ENCODE peak calls at places on chromosomes 2 and 18, in five cellular contexts. One of them, this sample, is unnamed.

GRCh38 chr18:1593091-1593490 is 688.4 kb downstream of the ADCYAP1 start:
- DNase-seq in posterior cingulate gyrus: no peak
- DNase-seq in mucosa of gallbladder: no peak
- DNase-seq in NCI-H2029 treated with DMSO at 0.1 percent for 48 hours: no peak
- DNase-seq in stimulated activated naive B cell treated with anti-CD40 and anti-IgM and Interleukin-4, amounts not matched to agents 10 μg/mL and 1 μg/mL and 100 μg/mL, for 72 hours: no peak
- DNase-seq in this sample: no peak

GRCh38 chr2:226725096-226725495 is 74.5 kb downstream of the IRS1 start:
- DNase-seq in posterior cingulate gyrus: no peak
- DNase-seq in mucosa of gallbladder: no peak
- DNase-seq in NCI-H2029 treated with DMSO at 0.1 percent for 48 hours: no peak
- DNase-seq in stimulated activated naive B cell treated with anti-CD40 and anti-IgM and Interleukin-4, amounts not matched to agents 10 μg/mL and 1 μg/mL and 100 μg/mL, for 72 hours: no peak
- DNase-seq in this sample: no peak

GRCh38 chr18:44733069-44733753 is 52.5 kb downstream of the SETBP1 start:
- DNase-seq in posterior cingulate gyrus: no peak
- DNase-seq in mucosa of gallbladder: no peak
- DNase-seq in NCI-H2029 treated with DMSO at 0.1 percent for 48 hours: no peak
- DNase-seq in stimulated activated naive B cell treated with anti-CD40 and anti-IgM and Interleukin-4, amounts not matched to agents 10 μg/mL and 1 μg/mL and 100 μg/mL, for 72 hours: no peak
- DNase-seq in this sample: no peak

GRCh38 chr2:100482741-100483140 is 12.5 kb downstream of the NMS start:
- DNase-seq in posterior cingulate gyrus: peak; percentile 25
- DNase-seq in mucosa of gallbladder: no peak
- DNase-seq in NCI-H2029 treated with DMSO at 0.1 percent for 48 hours: no peak
- DNase-seq in stimulated activated naive B cell treated with anti-CD40 and anti-IgM and Interleukin-4, amounts not matched to agents 10 μg/mL and 1 μg/mL and 100 μg/mL, for 72 hours: no peak
- DNase-seq in this sample: no peak

GRCh38 chr2:201952212-201952611 is 81.4 kb upstream of the FZD7 start:
- DNase-seq in posterior cingulate gyrus: no peak
- DNase-seq in mucosa of gallbladder: no peak
- DNase-seq in NCI-H2029 treated with DMSO at 0.1 percent for 48 hours: no peak
- DNase-seq in stimulated activated naive B cell treated with anti-CD40 and anti-IgM and Interleukin-4, amounts not matched to agents 10 μg/mL and 1 μg/mL and 100 μg/mL, for 72 hours: no peak
- DNase-seq in this sample: no peak

GRCh38 chr2:69797836-69798465 is 31.5 kb upstream of the GMCL1 start:
- DNase-seq in posterior cingulate gyrus: no peak
- DNase-seq in mucosa of gallbladder: no peak
- DNase-seq in NCI-H2029 treated with DMSO at 0.1 percent for 48 hours: no peak
- DNase-seq in stimulated activated naive B cell treated with anti-CD40 and anti-IgM and Interleukin-4, amounts not matched to agents 10 μg/mL and 1 μg/mL and 100 μg/mL, for 72 hours: no peak
- DNase-seq in this sample: no peak

GRCh38 chr2:10012963-10013461 is 30.3 kb upstream of the KLF11 start:
- DNase-seq in posterior cingulate gyrus: no peak
- DNase-seq in mucosa of gallbladder: no peak
- DNase-seq in NCI-H2029 treated with DMSO at 0.1 percent for 48 hours: no peak
- DNase-seq in stimulated activated naive B cell treated with anti-CD40 and anti-IgM and Interleukin-4, amounts not matched to agents 10 μg/mL and 1 μg/mL and 100 μg/mL, for 72 hours: no peak
- DNase-seq in this sample: no peak

GRCh38 chr2:101998556-101999121 is 6.9 kb downstream of the IL1R2 start:
- DNase-seq in posterior cingulate gyrus: no peak
- DNase-seq in mucosa of gallbladder: no peak
- DNase-seq in NCI-H2029 treated with DMSO at 0.1 percent for 48 hours: no peak
- DNase-seq in stimulated activated naive B cell treated with anti-CD40 and anti-IgM and Interleukin-4, amounts not matched to agents 10 μg/mL and 1 μg/mL and 100 μg/mL, for 72 hours: no peak
- DNase-seq in this sample: no peak

GRCh38 chr2:22703286-22703925 is 681.6 kb upstream of the KLHL29 start:
- DNase-seq in posterior cingulate gyrus: no peak
- DNase-seq in mucosa of gallbladder: no peak
- DNase-seq in NCI-H2029 treated with DMSO at 0.1 percent for 48 hours: no peak
- DNase-seq in stimulated activated naive B cell treated with anti-CD40 and anti-IgM and Interleukin-4, amounts not matched to agents 10 μg/mL and 1 μg/mL and 100 μg/mL, for 72 hours: no peak
- DNase-seq in this sample: no peak

GRCh38 chr18:7152485-7152884 is 34.9 kb upstream of the LAMA1 start:
- DNase-seq in posterior cingulate gyrus: no peak
- DNase-seq in mucosa of gallbladder: no peak
- DNase-seq in NCI-H2029 treated with DMSO at 0.1 percent for 48 hours: no peak
- DNase-seq in stimulated activated naive B cell treated with anti-CD40 and anti-IgM and Interleukin-4, amounts not matched to agents 10 μg/mL and 1 μg/mL and 100 μg/mL, for 72 hours: no peak
- DNase-seq in this sample: no peak

GRCh38 chr18:38944446-38945024 is 1378.9 kb upstream of the CELF4 start:
- DNase-seq in posterior cingulate gyrus: no peak
- DNase-seq in mucosa of gallbladder: no peak
- DNase-seq in NCI-H2029 treated with DMSO at 0.1 percent for 48 hours: no peak
- DNase-seq in stimulated activated naive B cell treated with anti-CD40 and anti-IgM and Interleukin-4, amounts not matched to agents 10 μg/mL and 1 μg/mL and 100 μg/mL, for 72 hours: no peak
- DNase-seq in this sample: no peak

GRCh38 chr2:188798159-188798558 is 176.0 kb upstream of the COL3A1 start:
- DNase-seq in posterior cingulate gyrus: no peak
- DNase-seq in mucosa of gallbladder: no peak
- DNase-seq in NCI-H2029 treated with DMSO at 0.1 percent for 48 hours: no peak
- DNase-seq in stimulated activated naive B cell treated with anti-CD40 and anti-IgM and Interleukin-4, amounts not matched to agents 10 μg/mL and 1 μg/mL and 100 μg/mL, for 72 hours: no peak
- DNase-seq in this sample: no peak

GRCh38 chr2:234674781-234675201 is 177.9 kb upstream of the ARL4C start:
- DNase-seq in posterior cingulate gyrus: no peak
- DNase-seq in mucosa of gallbladder: no peak
- DNase-seq in NCI-H2029 treated with DMSO at 0.1 percent for 48 hours: no peak
- DNase-seq in stimulated activated naive B cell treated with anti-CD40 and anti-IgM and Interleukin-4, amounts not matched to agents 10 μg/mL and 1 μg/mL and 100 μg/mL, for 72 hours: no peak
- DNase-seq in this sample: no peak

GRCh38 chr18:47050468-47050867 is 15.0 kb upstream of the ELOA2 start:
- DNase-seq in posterior cingulate gyrus: peak; percentile 26
- DNase-seq in mucosa of gallbladder: no peak
- DNase-seq in NCI-H2029 treated with DMSO at 0.1 percent for 48 hours: no peak
- DNase-seq in stimulated activated naive B cell treated with anti-CD40 and anti-IgM and Interleukin-4, amounts not matched to agents 10 μg/mL and 1 μg/mL and 100 μg/mL, for 72 hours: no peak
- DNase-seq in this sample: no peak

GRCh38 chr2:239868556-239869181 is 156.5 kb downstream of the NDUFA10 start:
- DNase-seq in posterior cingulate gyrus: no peak
- DNase-seq in mucosa of gallbladder: no peak
- DNase-seq in NCI-H2029 treated with DMSO at 0.1 percent for 48 hours: no peak
- DNase-seq in stimulated activated naive B cell treated with anti-CD40 and anti-IgM and Interleukin-4, amounts not matched to agents 10 μg/mL and 1 μg/mL and 100 μg/mL, for 72 hours: no peak
- DNase-seq in this sample: no peak

GRCh38 chr2:85131116-85131515 is 2.1 kb upstream of the TCF7L1 start:
- DNase-seq in posterior cingulate gyrus: no peak
- DNase-seq in mucosa of gallbladder: no peak
- DNase-seq in NCI-H2029 treated with DMSO at 0.1 percent for 48 hours: no peak
- DNase-seq in stimulated activated naive B cell treated with anti-CD40 and anti-IgM and Interleukin-4, amounts not matched to agents 10 μg/mL and 1 μg/mL and 100 μg/mL, for 72 hours: no peak
- DNase-seq in this sample: no peak

GRCh38 chr2:24365051-24365450 is 4.7 kb upstream of the ITSN2 start:
- DNase-seq in posterior cingulate gyrus: peak; percentile 21
- DNase-seq in mucosa of gallbladder: peak; percentile 82
- DNase-seq in NCI-H2029 treated with DMSO at 0.1 percent for 48 hours: peak; percentile 47
- DNase-seq in stimulated activated naive B cell treated with anti-CD40 and anti-IgM and Interleukin-4, amounts not matched to agents 10 μg/mL and 1 μg/mL and 100 μg/mL, for 72 hours: peak; percentile 35
- DNase-seq in this sample: peak; percentile 22

GRCh38 chr2:38417745-38418689 is 40.9 kb upstream of the ATL2 start:
- DNase-seq in posterior cingulate gyrus: no peak
- DNase-seq in mucosa of gallbladder: no peak
- DNase-seq in NCI-H2029 treated with DMSO at 0.1 percent for 48 hours: no peak
- DNase-seq in stimulated activated naive B cell treated with anti-CD40 and anti-IgM and Interleukin-4, amounts not matched to agents 10 μg/mL and 1 μg/mL and 100 μg/mL, for 72 hours: no peak
- DNase-seq in this sample: no peak

GRCh38 chr2:62217980-62218379 is 22.1 kb downstream of the B3GNT2 start:
- DNase-seq in posterior cingulate gyrus: no peak
- DNase-seq in mucosa of gallbladder: no peak
- DNase-seq in NCI-H2029 treated with DMSO at 0.1 percent for 48 hours: no peak
- DNase-seq in stimulated activated naive B cell treated with anti-CD40 and anti-IgM and Interleukin-4, amounts not matched to agents 10 μg/mL and 1 μg/mL and 100 μg/mL, for 72 hours: no peak
- DNase-seq in this sample: no peak

GRCh38 chr2:112995346-112995920 is 9.8 kb upstream of the IL36A start:
- DNase-seq in posterior cingulate gyrus: no peak
- DNase-seq in mucosa of gallbladder: no peak
- DNase-seq in NCI-H2029 treated with DMSO at 0.1 percent for 48 hours: no peak
- DNase-seq in stimulated activated naive B cell treated with anti-CD40 and anti-IgM and Interleukin-4, amounts not matched to agents 10 μg/mL and 1 μg/mL and 100 μg/mL, for 72 hours: no peak
- DNase-seq in this sample: no peak

GRCh38 chr2:120396519-120397361 is 50.8 kb downstream of the INHBB start:
- DNase-seq in posterior cingulate gyrus: peak; percentile 3
- DNase-seq in mucosa of gallbladder: no peak
- DNase-seq in NCI-H2029 treated with DMSO at 0.1 percent for 48 hours: no peak
- DNase-seq in stimulated activated naive B cell treated with anti-CD40 and anti-IgM and Interleukin-4, amounts not matched to agents 10 μg/mL and 1 μg/mL and 100 μg/mL, for 72 hours: no peak
- DNase-seq in this sample: no peak

GRCh38 chr2:119838179-119838578 is 78.5 kb downstream of the PTPN4 start:
- DNase-seq in posterior cingulate gyrus: no peak
- DNase-seq in mucosa of gallbladder: no peak
- DNase-seq in NCI-H2029 treated with DMSO at 0.1 percent for 48 hours: no peak
- DNase-seq in stimulated activated naive B cell treated with anti-CD40 and anti-IgM and Interleukin-4, amounts not matched to agents 10 μg/mL and 1 μg/mL and 100 μg/mL, for 72 hours: no peak
- DNase-seq in this sample: no peak

GRCh38 chr2:191845248-191845715 is 1.6 kb downstream of the CAVIN2 start:
- DNase-seq in posterior cingulate gyrus: peak; percentile 28
- DNase-seq in mucosa of gallbladder: no peak
- DNase-seq in NCI-H2029 treated with DMSO at 0.1 percent for 48 hours: no peak
- DNase-seq in stimulated activated naive B cell treated with anti-CD40 and anti-IgM and Interleukin-4, amounts not matched to agents 10 μg/mL and 1 μg/mL and 100 μg/mL, for 72 hours: no peak
- DNase-seq in this sample: no peak

GRCh38 chr2:104033399-104033798 is 820.5 kb upstream of the POU3F3 start:
- DNase-seq in posterior cingulate gyrus: no peak
- DNase-seq in mucosa of gallbladder: no peak
- DNase-seq in NCI-H2029 treated with DMSO at 0.1 percent for 48 hours: no peak
- DNase-seq in stimulated activated naive B cell treated with anti-CD40 and anti-IgM and Interleukin-4, amounts not matched to agents 10 μg/mL and 1 μg/mL and 100 μg/mL, for 72 hours: no peak
- DNase-seq in this sample: no peak